ENCODE peak calls at places on chromosome 6, in eight cellular contexts. Z, L, I, Y, P, H, T and O are unnamed samples.

GRCh38 chr6:116101298-116101718 is 655 bp downstream of the NT5DC1 start:
- DNase-seq in Z (no peak), L (no peak), I (no peak), Y (no peak), P (peak; percentile 89), H (no peak), T (no peak), O (no peak)

GRCh38 chr6:90111387-90111786 is 185.3 kb downstream of the BACH2 start:
- DNase-seq in Z (no peak), L (no peak), I (no peak), Y (no peak), P (no peak), H (no peak), T (no peak), O (no peak)

GRCh38 chr6:53496797-53497196 is 48.1 kb downstream of the GCLC start:
- DNase-seq in Z (no peak), L (peak; percentile 87), I (peak; percentile 49), Y (peak; percentile 86), P (no peak), H (peak; percentile 75), T (peak; percentile 89), O (peak; percentile 96)

GRCh38 chr6:18302561-18303439 is 38.5 kb upstream of the DEK start:
- DNase-seq in Z (no peak), L (no peak), I (no peak), Y (peak; percentile 24), P (no peak), H (peak; percentile 19), T (no peak), O (no peak)

GRCh38 chr6:4791174-4791573 is 15.0 kb downstream of the CDYL start:
- DNase-seq in Z (no peak), L (no peak), I (no peak), Y (peak; percentile 28), P (no peak), H (no peak), T (no peak), O (no peak)

GRCh38 chr6:124868476-124868875 is 93.8 kb upstream of the RNF217 start:
- DNase-seq in Z (no peak), L (peak; percentile 43), I (no peak), Y (no peak), P (no peak), H (peak; percentile 17), T (no peak), O (peak; percentile 27)

GRCh38 chr6:113828984-113829701 is 28.0 kb upstream of the MARCKS start:
- DNase-seq in Z (no peak), L (no peak), I (no peak), Y (no peak), P (no peak), H (no peak), T (no peak), O (no peak)

GRCh38 chr6:50271266-50271665 is 221.5 kb upstream of the DEFB112 start:
- DNase-seq in Z (no peak), L (peak; percentile 15), I (no peak), Y (peak; percentile 50), P (no peak), H (no peak), T (no peak), O (no peak)

GRCh38 chr6:43687079-43687436 is 533 bp downstream of the MRPS18A start:
- DNase-seq in Z (no peak), L (no peak), I (no peak), Y (no peak), P (no peak), H (no peak), T (no peak), O (no peak)

GRCh38 chr6:50819906-50820589 is 1.4 kb downstream of the TFAP2B start:
- DNase-seq in Z (no peak), L (no peak), I (no peak), Y (no peak), P (no peak), H (no peak), T (no peak), O (no peak)

GRCh38 chr6:136411028-136411329 is 121.3 kb upstream of the BCLAF1 start:
- DNase-seq in Z (no peak), L (no peak), I (no peak), Y (no peak), P (no peak), H (no peak), T (no peak), O (no peak)

GRCh38 chr6:69379518-69379917 is 417.3 kb downstream of the LMBRD1 start:
- DNase-seq in Z (no peak), L (no peak), I (no peak), Y (no peak), P (no peak), H (no peak), T (no peak), O (no peak)

GRCh38 chr6:149436647-149437046 is 36.6 kb downstream of the SUMO4 start:
- DNase-seq in Z (peak; percentile 69), L (no peak), I (no peak), Y (no peak), P (no peak), H (no peak), T (no peak), O (no peak)

GRCh38 chr6:114941078-114941477 is 598.3 kb upstream of the HS3ST5 start:
- DNase-seq in Z (no peak), L (no peak), I (no peak), Y (no peak), P (no peak), H (no peak), T (no peak), O (no peak)

GRCh38 chr6:39197521-39198500 is 31.5 kb downstream of the KCNK5 start:
- DNase-seq in Z (no peak), L (no peak), I (no peak), Y (no peak), P (no peak), H (no peak), T (no peak), O (no peak)

GRCh38 chr6:149362289-149362688 is 37.8 kb upstream of the SUMO4 start:
- DNase-seq in Z (no peak), L (no peak), I (no peak), Y (no peak), P (no peak), H (peak; percentile 27), T (no peak), O (peak; percentile 18)

GRCh38 chr6:87105823-87106222 is 10.9 kb upstream of the CGA start:
- DNase-seq in Z (no peak), L (no peak), I (no peak), Y (no peak), P (no peak), H (no peak), T (no peak), O (no peak)

GRCh38 chr6:40689181-40689580 is 102.0 kb upstream of the LRFN2 start:
- DNase-seq in Z (no peak), L (no peak), I (no peak), Y (no peak), P (no peak), H (no peak), T (no peak), O (no peak)

GRCh38 chr6:133432021-133432989 is 191.1 kb downstream of the EYA4 start:
- DNase-seq in Z (no peak), L (no peak), I (no peak), Y (no peak), P (no peak), H (no peak), T (no peak), O (no peak)

DNA sequence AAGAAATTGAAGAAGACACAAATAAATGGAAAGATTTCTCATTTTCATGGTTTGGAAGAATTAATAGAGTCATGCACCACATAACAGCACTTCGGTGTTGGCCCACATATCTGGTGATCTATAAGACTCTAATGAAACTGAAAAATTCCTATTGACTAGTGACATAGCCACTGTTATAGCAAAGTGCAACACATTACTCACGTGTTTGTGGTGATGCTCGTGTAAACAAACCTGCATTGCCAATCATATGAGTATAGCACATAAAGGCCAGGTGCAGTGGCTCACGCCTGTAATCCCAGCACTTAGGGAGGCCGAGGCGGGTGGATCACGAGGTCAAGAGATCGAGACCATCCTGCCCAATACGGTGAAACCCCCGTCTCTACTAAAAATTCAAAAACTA is 84.4 kb upstream of the STMND1 start:
- DNase-seq in Z (no peak), L (no peak), I (no peak), Y (no peak), P (no peak), H (peak; percentile 54), T (no peak), O (no peak)
- TF ChIP-seq CTCF in Z (no peak), L (no peak), I (no peak), Y (no peak), P (no peak), H (no peak), T (no peak), O (no peak)

GRCh38 chr6:24257282-24257681 is 100.6 kb downstream of the DCDC2 start:
- DNase-seq in Z (no peak), L (no peak), I (peak; percentile 10), Y (no peak), P (no peak), H (peak; percentile 30), T (no peak), O (no peak)

GRCh38 chr6:24253360-24253759 is 104.5 kb downstream of the DCDC2 start:
- DNase-seq in Z (no peak), L (no peak), I (no peak), Y (no peak), P (no peak), H (no peak), T (no peak), O (no peak)

GRCh38 chr6:24255676-24256075 is 102.2 kb downstream of the DCDC2 start:
- DNase-seq in Z (no peak), L (no peak), I (no peak), Y (no peak), P (no peak), H (no peak), T (no peak), O (no peak)

GRCh38 chr6:24251339-24251738 is 106.5 kb downstream of the DCDC2 start:
- DNase-seq in Z (no peak), L (no peak), I (no peak), Y (no peak), P (no peak), H (no peak), T (no peak), O (no peak)

GRCh38 chr6:24252215-24252614 is 105.6 kb downstream of the DCDC2 start:
- DNase-seq in Z (no peak), L (no peak), I (no peak), Y (no peak), P (no peak), H (no peak), T (no peak), O (no peak)
- H3K27me3 ChIP-seq in Z (no peaks in the 10 kb centered on the region), L (no peaks in the 10 kb centered on the region), I (no peaks in the 10 kb centered on the region), Y (no peaks in the 10 kb centered on the region), P (no peaks in the 10 kb centered on the region), H (peaks cover 47% of the 10 kb centered on the region), T (no peaks in the 10 kb centered on the region), O (no peaks in the 10 kb centered on the region)

DNA sequence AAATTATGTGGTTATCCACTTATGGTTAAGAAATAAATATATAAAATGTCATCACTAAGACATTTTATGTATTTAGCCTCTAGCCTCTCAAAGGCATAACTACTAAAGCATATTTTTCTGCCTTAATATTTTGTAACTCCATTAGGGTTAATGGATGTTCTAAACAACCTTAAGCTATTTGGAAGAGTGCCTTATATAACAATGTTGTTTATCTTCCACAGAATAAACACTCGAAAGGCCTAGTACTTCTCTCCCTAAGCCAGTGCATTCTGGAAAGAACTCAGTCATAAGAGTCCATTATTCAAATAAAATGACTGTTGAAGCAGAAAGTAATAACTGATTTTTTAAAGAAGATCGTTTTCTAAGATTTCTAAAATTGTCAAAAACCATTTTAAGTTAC is 15.0 kb upstream of the PRIM2 start:
- DNase-seq in Z (no peak), L (no peak), I (no peak), Y (peak; percentile 82), P (no peak), H (no peak), T (no peak), O (no peak)
- TF ChIP-seq CTCF in Z (no peak), L (no peak), I (no peak), Y (no peak), P (no peak), H (no peak), T (no peak), O (no peak)

GRCh38 chr6:21201181-21201580 is 392.4 kb upstream of the SOX4 start:
- DNase-seq in Z (no peak), L (no peak), I (no peak), Y (no peak), P (no peak), H (no peak), T (no peak), O (no peak)
- H3K27me3 ChIP-seq in Z (no peaks in the 10 kb centered on the region), L (no peaks in the 10 kb centered on the region), I (no peaks in the 10 kb centered on the region), Y (no peaks in the 10 kb centered on the region), P (no peaks in the 10 kb centered on the region), H (no peaks in the 10 kb centered on the region), T (no peaks in the 10 kb centered on the region), O (no peaks in the 10 kb centered on the region)